ENCODE peak calls at places on chromosome 6, in five cellular contexts. One of them, this sample, is unnamed.

GRCh38 chr6:142968601-142969000 is 23.6 kb upstream of the HIVEP2 start:
- DNase-seq in uterus: no peak
- DNase-seq in HFF-Myc: no peak
- DNase-seq in ovary: no peak
- DNase-seq in PC-9: no peak
- DNase-seq in this sample: no peak

GRCh38 chr6:108454356-108454755 is 106.4 kb upstream of the FOXO3 start:
- DNase-seq in HFF-Myc: no peak
- DNase-seq in PC-9: no peak
- DNase-seq in ovary: no peak
- DNase-seq in uterus: no peak
- DNase-seq in this sample: no peak

GRCh38 chr6:145502417-145502816 is 232.9 kb downstream of the EPM2A start:
- DNase-seq in PC-9: no peak
- DNase-seq in HFF-Myc: no peak
- DNase-seq in ovary: no peak
- DNase-seq in uterus: no peak
- DNase-seq in this sample: no peak

GRCh38 chr6:96809119-96809518 is 28.2 kb downstream of the GPR63 start:
- DNase-seq in PC-9: no peak
- DNase-seq in uterus: no peak
- DNase-seq in HFF-Myc: no peak
- DNase-seq in ovary: no peak
- DNase-seq in this sample: no peak

GRCh38 chr6:48826884-48827701 is 636.0 kb downstream of the MMUT start:
- DNase-seq in HFF-Myc: peak; percentile 59
- DNase-seq in uterus: no peak
- DNase-seq in PC-9: peak; percentile 89
- DNase-seq in ovary: no peak
- DNase-seq in this sample: no peak

GRCh38 chr6:121828567-121828966 is 393.1 kb downstream of the GJA1 start:
- DNase-seq in HFF-Myc: peak; percentile 37
- DNase-seq in PC-9: no peak
- DNase-seq in ovary: no peak
- DNase-seq in uterus: no peak
- DNase-seq in this sample: no peak

GRCh38 chr6:10561566-10562088 is 40.5 kb downstream of the GCNT2 start:
- DNase-seq in PC-9: no peak
- DNase-seq in HFF-Myc: no peak
- DNase-seq in uterus: no peak
- DNase-seq in ovary: no peak
- DNase-seq in this sample: no peak

GRCh38 chr6:44527191-44527960 is 139.9 kb downstream of the CDC5L start:
- DNase-seq in HFF-Myc: no peak
- DNase-seq in ovary: no peak
- DNase-seq in PC-9: no peak
- DNase-seq in uterus: no peak
- DNase-seq in this sample: no peak

GRCh38 chr6:41713650-41714291 is 21.6 kb downstream of the TFEB start:
- DNase-seq in HFF-Myc: no peak
- DNase-seq in PC-9: no peak
- DNase-seq in ovary: no peak
- DNase-seq in uterus: no peak
- DNase-seq in this sample: no peak

GRCh38 chr6:83702749-83703148 is 6.2 kb downstream of the SNAP91 start:
- DNase-seq in PC-9: no peak
- DNase-seq in uterus: no peak
- DNase-seq in ovary: no peak
- DNase-seq in HFF-Myc: no peak
- DNase-seq in this sample: no peak

GRCh38 chr6:106104476-106104875 is 18.3 kb downstream of the PRDM1 start:
- DNase-seq in uterus: no peak
- DNase-seq in PC-9: no peak
- DNase-seq in ovary: no peak
- DNase-seq in HFF-Myc: no peak
- DNase-seq in this sample: no peak

GRCh38 chr6:2958331-2958711 is 13.0 kb downstream of the SERPINB6 start:
- DNase-seq in PC-9: no peak
- DNase-seq in uterus: no peak
- DNase-seq in ovary: no peak
- DNase-seq in HFF-Myc: no peak
- DNase-seq in this sample: no peak

GRCh38 chr6:21595265-21595950 is 1.9 kb downstream of the SOX4 start:
- DNase-seq in uterus: peak; percentile 56
- DNase-seq in HFF-Myc: no peak
- DNase-seq in PC-9: peak; percentile 40
- DNase-seq in ovary: peak; percentile 67
- DNase-seq in this sample: no peak

GRCh38 chr6:20757761-20758160 is 223.5 kb downstream of the CDKAL1 start:
- DNase-seq in HFF-Myc: no peak
- DNase-seq in ovary: no peak
- DNase-seq in PC-9: no peak
- DNase-seq in uterus: no peak
- DNase-seq in this sample: no peak

GRCh38 chr6:6221829-6222535 is 98.5 kb downstream of the F13A1 start:
- DNase-seq in uterus: no peak
- DNase-seq in HFF-Myc: no peak
- DNase-seq in ovary: no peak
- DNase-seq in PC-9: no peak
- DNase-seq in this sample: no peak

GRCh38 chr6:12163744-12164507 is 126.2 kb upstream of the EDN1 start:
- DNase-seq in HFF-Myc: no peak
- DNase-seq in ovary: no peak
- DNase-seq in PC-9: no peak
- DNase-seq in uterus: no peak
- DNase-seq in this sample: no peak

GRCh38 chr6:44512868-44513641 is 125.5 kb downstream of the CDC5L start:
- DNase-seq in uterus: no peak
- DNase-seq in ovary: no peak
- DNase-seq in HFF-Myc: no peak
- DNase-seq in PC-9: no peak
- DNase-seq in this sample: no peak

GRCh38 chr6:12151433-12151820 is 138.7 kb upstream of the EDN1 start:
- DNase-seq in uterus: no peak
- DNase-seq in PC-9: peak; percentile 4
- DNase-seq in ovary: no peak
- DNase-seq in HFF-Myc: no peak
- DNase-seq in this sample: no peak

GRCh38 chr6:20438462-20439070 is 36.9 kb downstream of the E2F3 start:
- DNase-seq in uterus: no peak
- DNase-seq in ovary: no peak
- DNase-seq in PC-9: no peak
- DNase-seq in HFF-Myc: no peak
- DNase-seq in this sample: no peak

GRCh38 chr6:38739532-38739931 is 24.4 kb downstream of the DNAH8 start:
- DNase-seq in HFF-Myc: no peak
- DNase-seq in ovary: no peak
- DNase-seq in PC-9: no peak
- DNase-seq in uterus: no peak
- DNase-seq in this sample: no peak

GRCh38 chr6:132115714-132116366 is 164.7 kb upstream of the CCN2 start:
- DNase-seq in uterus: no peak
- DNase-seq in HFF-Myc: no peak
- DNase-seq in PC-9: no peak
- DNase-seq in ovary: no peak
- DNase-seq in this sample: no peak

GRCh38 chr6:41732601-41733348 is 2.6 kb downstream of the TFEB start:
- DNase-seq in uterus: no peak
- DNase-seq in HFF-Myc: no peak
- DNase-seq in PC-9: no peak
- DNase-seq in ovary: peak; percentile 40
- DNase-seq in this sample: no peak

GRCh38 chr6:19789100-19789805 is 47.9 kb upstream of the ID4 start:
- DNase-seq in HFF-Myc: no peak
- DNase-seq in uterus: no peak
- DNase-seq in PC-9: no peak
- DNase-seq in ovary: no peak
- DNase-seq in this sample: no peak

GRCh38 chr6:150865406-150866146 is at the start of gene MTHFD1L:
- DNase-seq in PC-9: peak; percentile 75
- DNase-seq in ovary: peak; percentile 86
- DNase-seq in uterus: peak; percentile 59
- DNase-seq in HFF-Myc: no peak
- DNase-seq in this sample: no peak

GRCh38 chr6:27650620-27651370 is 177.9 kb upstream of the ZNF184 start:
- DNase-seq in uterus: no peak
- DNase-seq in PC-9: peak; percentile 72
- DNase-seq in ovary: no peak
- DNase-seq in HFF-Myc: no peak
- DNase-seq in this sample: no peak
- H3K4me3 ChIP-seq in uterus: no peak overlapping the region
- H3K4me3 ChIP-seq in PC-9: peak overlapping the region; percentile 57
- H3K4me3 ChIP-seq in ovary: no peak overlapping the region
- H3K4me3 ChIP-seq in HFF-Myc: peak overlapping the region; percentile 31
- H3K4me3 ChIP-seq in this sample: no peak overlapping the region

GRCh38 chr6:13175759-13176158 is 152.6 kb downstream of the TBC1D7 start:
- DNase-seq in ovary: no peak
- DNase-seq in HFF-Myc: no peak
- DNase-seq in PC-9: no peak
- DNase-seq in uterus: no peak
- DNase-seq in this sample: no peak
- TF ChIP-seq CTCF in ovary: no peak
- TF ChIP-seq CTCF in HFF-Myc: no peak
- TF ChIP-seq CTCF in PC-9: no peak
- TF ChIP-seq CTCF in uterus: no peak
- TF ChIP-seq CTCF in this sample: no peak

GRCh38 chr6:31465185-31465536 is 32.8 kb upstream of the MICB start:
- DNase-seq in uterus: no peak
- DNase-seq in PC-9: no peak
- DNase-seq in HFF-Myc: no peak
- DNase-seq in ovary: no peak
- DNase-seq in this sample: no peak
- H3K4me3 ChIP-seq in uterus: no peak overlapping the region
- H3K4me3 ChIP-seq in PC-9: no peak overlapping the region
- H3K4me3 ChIP-seq in HFF-Myc: no peak overlapping the region
- H3K4me3 ChIP-seq in ovary: no peak overlapping the region
- H3K4me3 ChIP-seq in this sample: no peak overlapping the region

GRCh38 chr6:4017058-4017457 is 61.9 kb downstream of the FAM217A start:
- DNase-seq in HFF-Myc: no peak
- DNase-seq in uterus: no peak
- DNase-seq in ovary: no peak
- DNase-seq in PC-9: no peak
- DNase-seq in this sample: no peak

GRCh38 chr6:4020822-4021132 is 58.2 kb downstream of the FAM217A start:
- DNase-seq in uterus: no peak
- DNase-seq in HFF-Myc: no peak
- DNase-seq in PC-9: no peak
- DNase-seq in ovary: no peak
- DNase-seq in this sample: no peak

GRCh38 chr6:4021133-4021861 is 57.6 kb downstream of the FAM217A start:
- DNase-seq in PC-9: peak; percentile 89
- DNase-seq in ovary: peak; percentile 91
- DNase-seq in HFF-Myc: peak; percentile 90
- DNase-seq in uterus: peak; percentile 95
- DNase-seq in this sample: peak; percentile 91

GRCh38 chr6:4017847-4018193 is 61.1 kb downstream of the FAM217A start:
- DNase-seq in uterus: no peak
- DNase-seq in PC-9: no peak
- DNase-seq in ovary: no peak
- DNase-seq in HFF-Myc: no peak
- DNase-seq in this sample: no peak

GRCh38 chr6:4018194-4019111 is 60.5 kb downstream of the FAM217A start:
- DNase-seq in uterus: peak; percentile 95
- DNase-seq in ovary: peak; percentile 96
- DNase-seq in PC-9: peak; percentile 94
- DNase-seq in HFF-Myc: peak; percentile 85
- DNase-seq in this sample: peak; percentile 86
- TF ChIP-seq CTCF in uterus: peak; percentile 34
- TF ChIP-seq CTCF in ovary: no peak
- TF ChIP-seq CTCF in PC-9: no peak
- TF ChIP-seq CTCF in HFF-Myc: peak; percentile 21
- TF ChIP-seq CTCF in this sample: peak; percentile 55

DNA sequence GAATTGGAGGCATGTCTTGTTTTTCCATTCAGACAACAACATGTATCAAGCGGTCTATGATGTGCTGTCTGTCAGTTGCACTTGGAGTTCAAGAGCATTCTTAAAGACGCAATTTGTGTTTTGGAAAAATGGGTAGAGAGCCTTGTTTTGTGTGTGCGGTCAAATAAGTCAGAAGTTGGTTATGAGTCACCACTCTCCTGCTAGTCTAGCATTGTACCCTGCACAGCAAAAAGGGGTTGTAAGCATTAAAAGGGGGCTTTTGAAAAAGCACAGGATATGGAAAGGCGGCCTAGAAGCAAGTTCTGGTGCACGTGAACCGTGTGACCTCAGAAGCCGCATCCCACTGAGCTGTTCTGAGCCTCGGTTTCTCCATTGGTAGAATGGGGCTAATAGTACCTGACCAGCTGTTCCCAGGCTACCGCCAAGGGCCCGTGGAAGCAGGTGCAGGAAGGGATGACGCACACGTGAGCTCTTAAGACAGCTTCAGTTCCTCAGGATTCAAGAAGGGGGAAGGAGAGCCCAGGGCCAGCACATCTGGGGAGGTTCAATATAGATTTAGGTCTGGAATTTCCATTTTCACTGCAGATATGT is 61.6 kb upstream of the SNX9 start:
- DNase-seq in uterus: peak; percentile 30
- DNase-seq in PC-9: no peak
- DNase-seq in HFF-Myc: peak; percentile 58
- DNase-seq in ovary: no peak
- DNase-seq in this sample: peak; percentile 59
- H3K4me3 ChIP-seq in uterus: no peak overlapping the region
- H3K4me3 ChIP-seq in PC-9: no peak overlapping the region
- H3K4me3 ChIP-seq in HFF-Myc: no peak overlapping the region
- H3K4me3 ChIP-seq in ovary: no peak overlapping the region
- H3K4me3 ChIP-seq in this sample: no peak overlapping the region

GRCh38 chr6:119110601-119111548 is 32.4 kb upstream of the FAM184A start:
- DNase-seq in ovary: no peak
- DNase-seq in PC-9: peak; percentile 35
- DNase-seq in HFF-Myc: no peak
- DNase-seq in uterus: peak; percentile 33
- DNase-seq in this sample: peak; percentile 43
- TF ChIP-seq CTCF in ovary: peak; percentile 32
- TF ChIP-seq CTCF in PC-9: peak; percentile 89
- TF ChIP-seq CTCF in HFF-Myc: peak; percentile 39
- TF ChIP-seq CTCF in uterus: peak; percentile 59
- TF ChIP-seq CTCF in this sample: peak; percentile 57

GRCh38 chr6:164967102-164967501 is 342.3 kb downstream of the C6orf118 start:
- DNase-seq in ovary: no peak
- DNase-seq in uterus: peak; percentile 17
- DNase-seq in HFF-Myc: no peak
- DNase-seq in PC-9: no peak
- DNase-seq in this sample: no peak
- H3K4me3 ChIP-seq in ovary: no peak overlapping the region
- H3K4me3 ChIP-seq in uterus: no peak overlapping the region
- H3K4me3 ChIP-seq in HFF-Myc: no peak overlapping the region
- H3K4me3 ChIP-seq in PC-9: no peak overlapping the region
- H3K4me3 ChIP-seq in this sample: no peak overlapping the region

GRCh38 chr6:54621285-54621684 is 225.3 kb upstream of the FAM83B start:
- DNase-seq in HFF-Myc: no peak
- DNase-seq in uterus: no peak
- DNase-seq in ovary: no peak
- DNase-seq in PC-9: peak; percentile 7
- DNase-seq in this sample: no peak
- TF ChIP-seq CTCF in HFF-Myc: peak; percentile 13
- TF ChIP-seq CTCF in uterus: no peak
- TF ChIP-seq CTCF in ovary: no peak
- TF ChIP-seq CTCF in PC-9: peak; percentile 73
- TF ChIP-seq CTCF in this sample: peak; percentile 30

GRCh38 chr6:37547564-37548061 is 47.9 kb upstream of the CCDC167 start:
- DNase-seq in PC-9: peak; percentile 41
- DNase-seq in ovary: no peak
- DNase-seq in uterus: no peak
- DNase-seq in HFF-Myc: peak; percentile 33
- DNase-seq in this sample: peak; percentile 57
- H3K4me3 ChIP-seq in PC-9: no peak overlapping the region
- H3K4me3 ChIP-seq in ovary: no peak overlapping the region
- H3K4me3 ChIP-seq in uterus: no peak overlapping the region
- H3K4me3 ChIP-seq in HFF-Myc: no peak overlapping the region
- H3K4me3 ChIP-seq in this sample: no peak overlapping the region